ENCODE peak calls at places on chromosomes 6 and 20, in five cellular contexts. One of them, this sample, is unnamed.

GRCh38 chr6:146582857-146583256 is 15.9 kb upstream of the ADGB start:
- DNase-seq in Calu3: no peak
- DNase-seq in ovary: no peak
- DNase-seq in CD8-positive, alpha-beta T cell: no peak
- DNase-seq in AG04450: no peak
- DNase-seq in this sample: no peak

GRCh38 chr6:87832025-87832825 is 130.2 kb upstream of the AKIRIN2 start:
- DNase-seq in Calu3: no peak
- DNase-seq in ovary: no peak
- DNase-seq in CD8-positive, alpha-beta T cell: no peak
- DNase-seq in AG04450: no peak
- DNase-seq in this sample: no peak

GRCh38 chr20:37279820-37280219 is 9.6 kb upstream of the MANBAL start:
- DNase-seq in Calu3: no peak
- DNase-seq in ovary: no peak
- DNase-seq in CD8-positive, alpha-beta T cell: no peak
- DNase-seq in AG04450: no peak
- DNase-seq in this sample: no peak

GRCh38 chr20:2283706-2284423 is 11.9 kb upstream of the TGM3 start:
- DNase-seq in Calu3: peak; percentile 48
- DNase-seq in ovary: no peak
- DNase-seq in CD8-positive, alpha-beta T cell: no peak
- DNase-seq in AG04450: no peak
- DNase-seq in this sample: no peak

GRCh38 chr6:145042559-145042958 is 692.8 kb downstream of the EPM2A start:
- DNase-seq in Calu3: peak; percentile 5
- DNase-seq in ovary: no peak
- DNase-seq in CD8-positive, alpha-beta T cell: no peak
- DNase-seq in AG04450: no peak
- DNase-seq in this sample: no peak

GRCh38 chr6:159017757-159018559 is 18.0 kb upstream of the RSPH3 start:
- DNase-seq in Calu3: no peak
- DNase-seq in ovary: no peak
- DNase-seq in CD8-positive, alpha-beta T cell: no peak
- DNase-seq in AG04450: no peak
- DNase-seq in this sample: no peak

GRCh38 chr6:138107752-138108592 is 753 bp upstream of the PERP start:
- DNase-seq in Calu3: peak; percentile 46
- DNase-seq in ovary: no peak
- DNase-seq in CD8-positive, alpha-beta T cell: no peak
- DNase-seq in AG04450: no peak
- DNase-seq in this sample: no peak

GRCh38 chr6:158799051-158799792 is 19.9 kb downstream of the EZR start:
- DNase-seq in Calu3: peak; percentile 72
- DNase-seq in ovary: no peak
- DNase-seq in CD8-positive, alpha-beta T cell: no peak
- DNase-seq in AG04450: no peak
- DNase-seq in this sample: no peak

GRCh38 chr20:9515761-9516657 is 1.6 kb downstream of the LAMP5 start:
- DNase-seq in Calu3: peak; percentile 10
- DNase-seq in ovary: no peak
- DNase-seq in CD8-positive, alpha-beta T cell: no peak
- DNase-seq in AG04450: no peak
- DNase-seq in this sample: no peak

GRCh38 chr6:144582939-144583613 is 297.9 kb downstream of the UTRN start:
- DNase-seq in Calu3: no peak
- DNase-seq in ovary: no peak
- DNase-seq in CD8-positive, alpha-beta T cell: peak; percentile 33
- DNase-seq in AG04450: no peak
- DNase-seq in this sample: no peak

GRCh38 chr6:37069639-37070038 is 64.2 kb downstream of the FGD2 start:
- DNase-seq in Calu3: no peak
- DNase-seq in ovary: no peak
- DNase-seq in CD8-positive, alpha-beta T cell: no peak
- DNase-seq in AG04450: no peak
- DNase-seq in this sample: no peak

GRCh38 chr6:112502348-112503130 is 155.4 kb downstream of the RFPL4B start:
- DNase-seq in Calu3: no peak
- DNase-seq in ovary: no peak
- DNase-seq in CD8-positive, alpha-beta T cell: no peak
- DNase-seq in AG04450: no peak
- DNase-seq in this sample: no peak

GRCh38 chr6:29631860-29632731 is 887 bp downstream of the GABBR1 start:
- DNase-seq in Calu3: peak; percentile 54
- DNase-seq in ovary: peak; percentile 78
- DNase-seq in CD8-positive, alpha-beta T cell: peak; percentile 67
- DNase-seq in AG04450: no peak
- DNase-seq in this sample: peak; percentile 71

GRCh38 chr6:45572833-45573232 is 195.1 kb upstream of the SUPT3H start:
- DNase-seq in Calu3: no peak
- DNase-seq in ovary: no peak
- DNase-seq in CD8-positive, alpha-beta T cell: no peak
- DNase-seq in AG04450: no peak
- DNase-seq in this sample: no peak

GRCh38 chr6:147900191-147900830 is 391.8 kb downstream of the SAMD5 start:
- DNase-seq in Calu3: no peak
- DNase-seq in ovary: no peak
- DNase-seq in CD8-positive, alpha-beta T cell: no peak
- DNase-seq in AG04450: no peak
- DNase-seq in this sample: no peak

GRCh38 chr6:43221774-43222101 is 7.5 kb downstream of the DNPH1 start:
- DNase-seq in Calu3: no peak
- DNase-seq in ovary: no peak
- DNase-seq in CD8-positive, alpha-beta T cell: no peak
- DNase-seq in AG04450: no peak
- DNase-seq in this sample: no peak

GRCh38 chr6:159126590-159126989 is 42.6 kb upstream of the FNDC1 start:
- DNase-seq in Calu3: no peak
- DNase-seq in ovary: no peak
- DNase-seq in CD8-positive, alpha-beta T cell: no peak
- DNase-seq in AG04450: no peak
- DNase-seq in this sample: no peak

GRCh38 chr6:109396319-109396718 is 14.1 kb upstream of the CD164 start:
- DNase-seq in Calu3: no peak
- DNase-seq in ovary: no peak
- DNase-seq in CD8-positive, alpha-beta T cell: no peak
- DNase-seq in AG04450: no peak
- DNase-seq in this sample: no peak

GRCh38 chr6:109393882-109394281 is 11.6 kb upstream of the CD164 start:
- DNase-seq in Calu3: peak; percentile 7
- DNase-seq in ovary: no peak
- DNase-seq in CD8-positive, alpha-beta T cell: no peak
- DNase-seq in AG04450: no peak
- DNase-seq in this sample: no peak

GRCh38 chr6:109397020-109397419 is 14.8 kb upstream of the CD164 start:
- DNase-seq in Calu3: peak; percentile 20
- DNase-seq in ovary: no peak
- DNase-seq in CD8-positive, alpha-beta T cell: no peak
- DNase-seq in AG04450: no peak
- DNase-seq in this sample: no peak
- TF ChIP-seq CTCF in Calu3: no peak
- TF ChIP-seq CTCF in ovary: no peak
- TF ChIP-seq CTCF in CD8-positive, alpha-beta T cell: no peak
- TF ChIP-seq CTCF in AG04450: peak; percentile 64
- TF ChIP-seq CTCF in this sample: no peak

DNA sequence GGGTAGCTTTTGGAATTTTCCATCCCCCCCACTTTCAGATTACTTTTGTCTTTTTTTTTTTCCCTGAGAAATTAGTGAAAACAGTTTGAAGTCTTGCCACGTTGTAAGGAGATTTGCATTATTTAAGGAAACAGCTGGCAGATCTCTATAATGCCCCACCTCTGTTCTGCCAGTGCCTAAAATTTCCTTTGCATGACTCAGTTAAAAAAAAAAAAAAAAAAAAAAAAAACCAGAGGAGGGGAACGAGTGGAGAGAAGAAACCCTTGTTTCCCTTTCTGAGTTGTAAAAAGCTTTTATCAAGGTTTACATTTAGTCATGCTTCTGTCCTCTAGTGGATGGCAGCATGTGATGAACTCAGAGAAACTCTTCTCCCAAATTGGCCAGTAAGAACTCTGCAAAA is 33.5 kb downstream of the CARMIL1 start:
- DNase-seq in Calu3: peak; percentile 51
- DNase-seq in ovary: no peak
- DNase-seq in CD8-positive, alpha-beta T cell: no peak
- DNase-seq in AG04450: no peak
- DNase-seq in this sample: no peak
- TF ChIP-seq CTCF in Calu3: no peak
- TF ChIP-seq CTCF in ovary: no peak
- TF ChIP-seq CTCF in CD8-positive, alpha-beta T cell: no peak
- TF ChIP-seq CTCF in AG04450: peak; percentile 12
- TF ChIP-seq CTCF in this sample: no peak

GRCh38 chr20:36213362-36213761 is 22.9 kb upstream of the AAR2 start:
- DNase-seq in Calu3: no peak
- DNase-seq in ovary: no peak
- DNase-seq in CD8-positive, alpha-beta T cell: no peak
- DNase-seq in AG04450: no peak
- DNase-seq in this sample: no peak

GRCh38 chr20:36209921-36210320 is 26.4 kb upstream of the AAR2 start:
- DNase-seq in Calu3: no peak
- DNase-seq in ovary: no peak
- DNase-seq in CD8-positive, alpha-beta T cell: no peak
- DNase-seq in AG04450: no peak
- DNase-seq in this sample: no peak

GRCh38 chr20:36208257-36208656 is 28.0 kb upstream of the AAR2 start:
- DNase-seq in Calu3: no peak
- DNase-seq in ovary: no peak
- DNase-seq in CD8-positive, alpha-beta T cell: no peak
- DNase-seq in AG04450: no peak
- DNase-seq in this sample: no peak

GRCh38 chr20:36207602-36208001 is 28.7 kb upstream of the AAR2 start:
- DNase-seq in Calu3: no peak
- DNase-seq in ovary: no peak
- DNase-seq in CD8-positive, alpha-beta T cell: no peak
- DNase-seq in AG04450: no peak
- DNase-seq in this sample: no peak

GRCh38 chr20:36210561-36210960 is 25.7 kb upstream of the AAR2 start:
- DNase-seq in Calu3: no peak
- DNase-seq in ovary: no peak
- DNase-seq in CD8-positive, alpha-beta T cell: no peak
- DNase-seq in AG04450: no peak
- DNase-seq in this sample: no peak
- TF ChIP-seq CTCF in Calu3: no peak
- TF ChIP-seq CTCF in ovary: no peak
- TF ChIP-seq CTCF in CD8-positive, alpha-beta T cell: no peak
- TF ChIP-seq CTCF in AG04450: no peak
- TF ChIP-seq CTCF in this sample: no peak

GRCh38 chr6:168333039-168333438 is 13.5 kb upstream of the DACT2 start:
- DNase-seq in Calu3: peak; percentile 50
- DNase-seq in ovary: no peak
- DNase-seq in CD8-positive, alpha-beta T cell: no peak
- DNase-seq in AG04450: no peak
- DNase-seq in this sample: no peak
- TF ChIP-seq CTCF in Calu3: peak; percentile 55
- TF ChIP-seq CTCF in ovary: no peak
- TF ChIP-seq CTCF in CD8-positive, alpha-beta T cell: no peak
- TF ChIP-seq CTCF in AG04450: no peak
- TF ChIP-seq CTCF in this sample: peak; percentile 45

DNA sequence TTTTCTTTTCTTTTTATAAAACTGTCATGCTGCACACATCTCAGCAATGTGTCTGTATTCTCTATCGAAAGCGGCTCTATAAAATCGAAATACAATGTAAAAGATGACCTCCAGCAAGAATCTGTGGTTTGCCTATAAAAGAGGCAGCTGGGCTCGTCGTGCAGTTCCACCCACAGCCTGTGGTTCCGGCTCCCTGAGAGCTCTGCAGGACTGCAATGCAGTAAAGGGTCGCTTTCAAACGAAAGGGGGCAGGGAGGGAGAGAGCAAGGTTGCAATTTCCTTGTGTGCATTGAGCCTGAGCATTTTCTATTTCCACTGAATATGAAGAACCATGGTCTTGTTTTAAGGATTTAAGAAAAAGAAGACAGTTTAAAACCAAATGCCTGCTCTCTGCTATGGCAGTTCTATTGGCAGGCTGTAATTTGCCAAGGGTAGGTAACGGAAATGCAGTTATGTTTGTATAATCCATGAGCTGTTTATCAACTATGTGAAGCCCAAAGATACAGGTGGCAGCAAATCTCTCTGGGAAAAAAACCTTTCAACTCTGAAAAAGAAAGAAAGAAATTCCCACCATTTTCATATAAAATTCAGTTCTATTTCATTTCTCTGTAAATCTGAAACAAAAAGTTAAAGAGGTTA is 236.5 kb downstream of the HACE1 start:
- DNase-seq in Calu3: peak; percentile 16
- DNase-seq in ovary: no peak
- DNase-seq in CD8-positive, alpha-beta T cell: no peak
- DNase-seq in AG04450: no peak
- DNase-seq in this sample: no peak
- TF ChIP-seq CTCF in Calu3: no peak
- TF ChIP-seq CTCF in ovary: no peak
- TF ChIP-seq CTCF in CD8-positive, alpha-beta T cell: no peak
- TF ChIP-seq CTCF in AG04450: no peak
- TF ChIP-seq CTCF in this sample: no peak

DNA sequence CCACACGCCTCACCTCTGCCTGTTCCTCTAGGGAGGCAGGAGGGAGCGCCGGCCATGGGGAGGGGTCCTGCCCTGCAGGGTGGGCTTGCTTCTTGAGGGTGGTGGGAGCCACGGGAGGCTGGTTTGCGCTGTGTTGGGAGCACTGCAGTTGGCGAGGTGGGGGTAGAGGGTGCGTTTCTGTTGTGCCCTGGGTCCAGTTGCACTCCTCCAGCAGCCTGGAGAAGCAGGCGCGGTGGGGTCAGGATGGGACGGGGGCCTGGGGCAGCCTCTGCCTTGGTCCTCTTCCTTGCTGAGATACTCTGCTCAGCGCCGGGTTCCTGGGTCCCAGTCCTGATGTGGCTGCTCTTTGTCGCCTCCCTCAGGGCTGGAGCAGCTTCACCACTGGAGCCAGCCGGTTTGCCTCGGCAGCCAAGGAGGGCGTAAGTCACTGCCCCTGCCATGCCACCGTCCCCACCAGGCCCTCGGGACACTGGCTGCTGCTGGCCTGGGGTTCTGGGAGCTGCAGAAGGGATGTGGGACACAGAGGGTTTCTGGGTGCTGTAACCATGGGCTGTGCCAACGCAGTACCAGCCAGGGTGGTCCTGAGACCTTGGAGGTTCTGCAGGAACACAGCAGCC is 8.4 kb downstream of the ARFGAP1 start:
- DNase-seq in Calu3: no peak
- DNase-seq in ovary: no peak
- DNase-seq in CD8-positive, alpha-beta T cell: no peak
- DNase-seq in AG04450: no peak
- DNase-seq in this sample: no peak
- TF ChIP-seq CTCF in Calu3: peak; percentile 30
- TF ChIP-seq CTCF in ovary: no peak
- TF ChIP-seq CTCF in CD8-positive, alpha-beta T cell: no peak
- TF ChIP-seq CTCF in AG04450: peak; percentile 41
- TF ChIP-seq CTCF in this sample: no peak

DNA sequence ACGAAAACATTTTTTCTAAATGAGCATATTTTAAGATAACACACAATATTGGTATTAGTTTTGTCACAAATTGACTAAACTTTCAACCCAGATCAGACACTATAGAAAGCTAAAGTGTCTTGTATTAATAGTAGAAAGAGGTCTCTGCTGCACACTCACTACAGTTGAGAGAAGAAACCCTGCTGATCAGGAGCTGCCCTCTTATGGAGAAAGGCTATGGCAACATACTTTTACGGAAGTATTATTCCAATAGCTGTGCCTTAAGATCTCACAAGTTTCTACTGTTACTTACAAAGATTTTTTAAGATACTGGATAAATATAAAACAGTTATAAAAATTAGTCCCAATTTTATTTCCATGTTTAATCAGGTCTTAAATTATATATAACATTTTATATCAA is 155.7 kb downstream of the RIMS1 start:
- DNase-seq in Calu3: no peak
- DNase-seq in ovary: no peak
- DNase-seq in CD8-positive, alpha-beta T cell: no peak
- DNase-seq in AG04450: no peak
- DNase-seq in this sample: no peak
- TF ChIP-seq CTCF in Calu3: no peak
- TF ChIP-seq CTCF in ovary: no peak
- TF ChIP-seq CTCF in CD8-positive, alpha-beta T cell: no peak
- TF ChIP-seq CTCF in AG04450: peak; percentile 30
- TF ChIP-seq CTCF in this sample: no peak

This sample was measured in mesothelial cell of epicardium.